ENCODE peak calls at places on chromosomes 1 and 21, in nine cellular contexts. F is astrocyte of the spinal cord, U is vagina, T is RWPE1, K is HFF-Myc, P is fibroblast of pulmonary artery, Q is GM23338, L is AG10803, S is ovary. Y is an unnamed sample.
A peak's percentile ranks its signal among the peaks of the same experiment; 100 is the strongest.

GRCh38 chr1:226443439-226443838 is 35.5 kb upstream of the PARP1 start:
- DNase-seq in F (peak; percentile 84), U (no peak), T (peak; percentile 80), K (no peak), P (peak; percentile 50), Q (no peak), L (peak; percentile 67), S (no peak), Y (no peak)

GRCh38 chr1:214101246-214101645 is 113.5 kb downstream of the PROX1 start:
- DNase-seq in F (no peak), U (no peak), T (no peak), K (no peak), P (no peak), Q (no peak), L (no peak), S (no peak), Y (no peak)

GRCh38 chr1:169546087-169546995 is 39.9 kb downstream of the F5 start:
- DNase-seq in F (peak; percentile 75), U (no peak), T (peak; percentile 20), K (peak; percentile 42), P (peak; percentile 89), Q (peak; percentile 90), L (peak; percentile 81), S (peak; percentile 63), Y (no peak)

GRCh38 chr1:29245876-29246275 is 9.6 kb downstream of the PTPRU start:
- DNase-seq in F (peak; percentile 36), U (no peak), T (peak; percentile 58), K (no peak), P (peak; percentile 67), Q (no peak), L (peak; percentile 48), S (no peak), Y (no peak)

GRCh38 chr1:8145525-8145924 is 119.4 kb upstream of the ERRFI1 start:
- DNase-seq in F (peak; percentile 76), U (no peak), T (no peak), K (no peak), P (no peak), Q (no peak), L (no peak), S (no peak), Y (no peak)

GRCh38 chr1:16398371-16398953 is 31.4 kb downstream of the SZRD1 start:
- DNase-seq in F (no peak), U (no peak), T (no peak), K (no peak), P (no peak), Q (no peak), L (no peak), S (no peak), Y (no peak)

GRCh38 chr1:107776898-107777663 is 187.9 kb downstream of the VAV3 start:
- DNase-seq in F (no peak), U (no peak), T (no peak), K (no peak), P (no peak), Q (no peak), L (no peak), S (no peak), Y (no peak)

GRCh38 chr1:29323636-29324035 is 87.3 kb downstream of the PTPRU start:
- DNase-seq in F (no peak), U (no peak), T (no peak), K (no peak), P (no peak), Q (no peak), L (no peak), S (no peak), Y (no peak)

GRCh38 chr21:41678944-41679343 is 87.9 kb downstream of the RIPK4 start:
- DNase-seq in F (peak; percentile 96), U (no peak), T (peak; percentile 97), K (peak; percentile 92), P (peak; percentile 97), Q (peak; percentile 98), L (peak; percentile 97), S (peak; percentile 82), Y (no peak)

GRCh38 chr1:150150511-150151021 is 850 bp downstream of the PLEKHO1 start:
- DNase-seq in F (no peak), U (peak; percentile 82), T (no peak), K (no peak), P (no peak), Q (peak; percentile 63), L (no peak), S (peak; percentile 62), Y (no peak)

GRCh38 chr1:10908266-10908665 is 104.2 kb upstream of the TARDBP start:
- DNase-seq in F (no peak), U (no peak), T (no peak), K (no peak), P (no peak), Q (no peak), L (no peak), S (no peak), Y (no peak)

GRCh38 chr1:81313289-81313688 is 487.4 kb upstream of the ADGRL2 start:
- DNase-seq in F (no peak), U (no peak), T (no peak), K (no peak), P (no peak), Q (peak; percentile 42), L (no peak), S (no peak), Y (no peak)

GRCh38 chr1:44721521-44722361 is 9.2 kb downstream of the RNU5D-1 start:
- DNase-seq in F (peak; percentile 96), U (no peak), T (peak; percentile 95), K (peak; percentile 98), P (peak; percentile 96), Q (peak; percentile 82), L (peak; percentile 83), S (peak; percentile 47), Y (no peak)

GRCh38 chr1:56577859-56578663 is 1.3 kb downstream of the PLPP3 start:
- DNase-seq in F (peak; percentile 70), U (no peak), T (peak; percentile 48), K (no peak), P (peak; percentile 64), Q (peak; percentile 65), L (peak; percentile 34), S (peak; percentile 52), Y (no peak)

GRCh38 chr1:3771108-3772026 is 1.2 kb upstream of the SMIM1 start:
- DNase-seq in F (no peak), U (no peak), T (no peak), K (no peak), P (no peak), Q (no peak), L (no peak), S (peak; percentile 71), Y (no peak)

GRCh38 chr1:163094589-163094988 is 25.4 kb downstream of the RGS4 start:
- DNase-seq in F (no peak), U (no peak), T (no peak), K (no peak), P (no peak), Q (no peak), L (no peak), S (no peak), Y (no peak)

DNA sequence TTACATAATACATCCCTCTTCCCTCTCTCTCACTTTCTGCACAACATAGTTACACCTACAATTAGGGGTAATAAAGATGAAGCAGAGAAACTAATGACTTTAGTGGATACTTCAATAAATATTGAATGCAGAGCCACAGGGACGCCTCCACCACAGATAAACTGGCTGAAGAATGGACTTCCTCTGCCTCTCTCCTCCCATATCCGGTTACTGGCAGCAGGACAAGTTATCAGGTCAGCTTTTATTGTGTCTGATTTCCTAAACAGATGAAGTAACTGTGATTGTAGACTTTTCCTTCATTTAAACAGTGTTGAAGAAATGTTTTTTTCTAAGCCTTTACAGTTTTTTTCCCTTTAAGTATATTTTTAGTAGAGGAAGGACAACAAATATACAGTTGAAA is 281.6 kb downstream of the TPR start:
- DNase-seq in F (peak; percentile 22), U (no peak), T (no peak), K (no peak), P (peak; percentile 68), Q (no peak), L (no peak), S (no peak), Y (no peak)
- TF ChIP-seq CTCF in F (no peak), U (no peak), T (no peak), K (no peak), P (no peak), Q (no peak), L (no peak), S (no peak), Y (no peak)

GRCh38 chr1:26787381-26787705 is 407 bp upstream of the PIGV start:
- DNase-seq in F (peak; percentile 80), U (no peak), T (peak; percentile 20), K (no peak), P (peak; percentile 57), Q (no peak), L (peak; percentile 48), S (no peak), Y (no peak)

GRCh38 chr1:26788515-26788785 is 700 bp downstream of the PIGV start:
- DNase-seq in F (no peak), U (no peak), T (no peak), K (no peak), P (no peak), Q (no peak), L (no peak), S (no peak), Y (no peak)

GRCh38 chr1:26788836-26789611 is 1.3 kb downstream of the PIGV start:
- DNase-seq in F (peak; percentile 85), U (no peak), T (peak; percentile 89), K (peak; percentile 72), P (peak; percentile 86), Q (peak; percentile 93), L (peak; percentile 85), S (peak; percentile 93), Y (no peak)

GRCh38 chr1:26786437-26787380 is 1.0 kb upstream of the PIGV start:
- DNase-seq in F (peak; percentile 89), U (no peak), T (no peak), K (no peak), P (peak; percentile 86), Q (peak; percentile 69), L (peak; percentile 88), S (peak; percentile 74), Y (no peak)

GRCh38 chr1:26787706-26788514 is at the start of gene PIGV:
- DNase-seq in F (peak; percentile 83), U (no peak), T (peak; percentile 92), K (no peak), P (peak; percentile 81), Q (peak; percentile 90), L (peak; percentile 80), S (peak; percentile 90), Y (peak; percentile 41)
- TF ChIP-seq CTCF in F (peak; percentile 6), U (peak; percentile 23), T (no peak), K (no peak), P (no peak), Q (no peak), L (peak; percentile 4), S (peak; percentile 51), Y (no peak)

DNA sequence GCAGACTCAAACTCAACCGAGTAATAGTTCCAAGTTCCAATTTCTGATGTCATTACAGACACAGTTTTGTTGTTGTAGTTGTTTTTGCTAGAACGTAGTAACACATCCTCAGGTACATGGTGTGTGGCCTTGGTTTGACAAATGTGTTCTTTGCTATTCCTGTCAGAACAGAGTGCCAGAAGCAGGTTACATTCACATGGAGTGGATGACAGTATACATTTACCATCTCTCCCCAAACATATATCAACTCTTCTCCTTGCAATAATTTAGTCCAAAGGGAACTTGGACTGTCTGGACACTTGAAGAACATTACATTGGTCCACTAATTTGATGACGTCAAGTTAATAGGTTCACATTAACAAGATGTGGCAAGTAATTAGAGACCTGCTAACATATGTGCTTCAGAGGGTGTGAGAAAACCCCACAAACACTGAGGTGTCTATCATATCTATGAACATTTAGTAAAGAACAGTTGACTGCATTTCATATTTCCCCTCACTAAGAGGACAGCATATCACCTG is 44.6 kb upstream of the ZBTB18 start:
- DNase-seq in F (no peak), U (no peak), T (no peak), K (no peak), P (no peak), Q (no peak), L (no peak), S (no peak), Y (no peak)
- TF ChIP-seq CTCF in F (no peak), U (no peak), T (no peak), K (no peak), P (no peak), Q (no peak), L (no peak), S (no peak), Y (no peak)

GRCh38 chr1:1264868-1265272 is 8.8 kb downstream of the UBE2J2 start:
- DNase-seq in F (peak; percentile 95), U (no peak), T (peak; percentile 85), K (peak; percentile 97), P (peak; percentile 93), Q (peak; percentile 84), L (peak; percentile 98), S (no peak), Y (no peak)
- TF ChIP-seq CTCF in F (peak; percentile 60), U (no peak), T (no peak), K (peak; percentile 62), P (peak; percentile 48), Q (peak; percentile 59), L (peak; percentile 60), S (no peak), Y (peak; percentile 9)

Y was measured in D721Med.